ENCODE peak calls at places on chromosomes 2 and 18, in seven cellular contexts. U is mammary epithelial cell, O is body of pancreas, V is adrenal gland, B is esophagus muscularis mucosa, G is A549, S is OCI-LY7. K is an unnamed sample. For H3K9me3, the result is how much of the 10 kb centered on the place peaks cover.

GRCh38 chr18:76343938-76344569 is 151.0 kb downstream of the ZNF516 start:
- DNase-seq in S (no peak), O (no peak), V (no peak), G (no peak), U (no peak), B (no peak), K (no peak)

GRCh38 chr2:176531608-176532007 is 262.4 kb downstream of the MTX2 start:
- DNase-seq in U (no peak), V (no peak), G (no peak), O (no peak), S (no peak), B (no peak), K (no peak)

GRCh38 chr2:217060516-217060915 is 200.7 kb upstream of the TNP1 start:
- DNase-seq in V (no peak), S (no peak), U (no peak), B (no peak), G (no peak), O (no peak), K (no peak)

GRCh38 chr2:105789745-105790466 is 45.2 kb downstream of the NCK2 start:
- DNase-seq in U (peak), O (no peak), V (peak), G (no peak), S (peak), B (no peak), K (no peak)

GRCh38 chr2:115460008-115460407 is 1017.6 kb downstream of the DPP10 start:
- DNase-seq in U (no peak), O (no peak), V (no peak), S (no peak), B (no peak), G (no peak), K (no peak)

GRCh38 chr2:102063948-102064678 is 72.4 kb downstream of the IL1R2 start:
- DNase-seq in S (no peak), G (peak), U (peak), V (peak), B (peak), O (peak), K (peak)

GRCh38 chr18:50727721-50728470 is 91.9 kb downstream of the MRO start:
- DNase-seq in G (no peak), V (no peak), S (no peak), U (no peak), O (no peak), B (no peak), K (no peak)

GRCh38 chr2:33146112-33146511 is 199.4 kb downstream of the LTBP1 start:
- DNase-seq in V (no peak), S (no peak), B (no peak), O (no peak), U (no peak), G (no peak), K (no peak)

GRCh38 chr2:240790370-240791210 is 29.4 kb downstream of the KIF1A start:
- DNase-seq in B (no peak), U (no peak), V (no peak), S (no peak), O (no peak), G (no peak), K (no peak)

GRCh38 chr18:48947583-48947982 is 3.2 kb downstream of the SMAD7 start:
- DNase-seq in G (no peak), B (no peak), U (peak), O (peak), S (no peak), V (peak), K (no peak)

GRCh38 chr2:15040429-15041084 is 408.0 kb downstream of the LRATD1 start:
- DNase-seq in U (no peak), S (no peak), G (no peak), V (no peak), B (no peak), O (no peak), K (no peak)

GRCh38 chr2:172108587-172108930 is 5.9 kb upstream of the DLX2 start:
- DNase-seq in B (no peak), V (no peak), U (no peak), O (no peak), G (no peak), S (no peak), K (no peak)

GRCh38 chr2:58097025-58097424 is 50.4 kb downstream of the VRK2 start:
- DNase-seq in G (no peak), B (no peak), U (no peak), S (no peak), V (no peak), O (no peak), K (no peak)

GRCh38 chr2:205261631-205262030 is 420.7 kb upstream of the NRP2 start:
- DNase-seq in O (no peak), V (no peak), U (no peak), B (no peak), G (no peak), S (no peak), K (no peak)

GRCh38 chr2:224085246-224085645 is 46.2 kb upstream of the SERPINE2 start:
- DNase-seq in V (no peak), U (peak), S (no peak), G (peak), O (no peak), B (no peak), K (no peak)

GRCh38 chr18:10017048-10017447 is 103.2 kb downstream of the VAPA start:
- DNase-seq in V (no peak), U (no peak), O (no peak), G (no peak), S (no peak), B (no peak), K (no peak)

GRCh38 chr2:134431837-134432437 is 178.1 kb downstream of the MGAT5 start:
- DNase-seq in B (no peak), U (peak), G (peak), S (no peak), O (no peak), V (no peak), K (no peak)

GRCh38 chr18:22032392-22032961 is 136.9 kb upstream of the GATA6 start:
- DNase-seq in U (peak), O (peak), B (no peak), S (no peak), V (peak), G (peak), K (no peak)

GRCh38 chr2:164890533-164890932 is 48.9 kb upstream of the COBLL1 start:
- DNase-seq in G (no peak), V (no peak), U (no peak), S (no peak), B (no peak), O (no peak), K (no peak)

GRCh38 chr18:40414155-40414754 is 1540.8 kb upstream of the PIK3C3 start:
- DNase-seq in B (no peak), O (no peak), U (no peak), V (no peak), G (no peak), S (no peak), K (no peak)
- H3K9me3 ChIP-seq in B (under half), O (under half), U (under half), V (under half), G (under half), S (under half), K (under half)

GRCh38 chr2:37324536-37324785 is 172 bp downstream of the PRKD3 start:
- DNase-seq in S (peak), O (peak), U (no peak), V (peak), G (no peak), B (no peak), K (peak)
- TF ChIP-seq CTCF in S (peak), O (no peak), U (no peak), V (no peak), G (no peak), B (no peak), K (no peak)

GRCh38 chr2:218893349-218894167 is 12.9 kb downstream of the WNT10A start:
- DNase-seq in S (no peak), V (no peak), O (no peak), G (no peak), B (no peak), U (no peak), K (no peak)
- H3K4me3 ChIP-seq in S (peak), V (no peak), O (no peak), G (no peak), B (peak), U (peak), K (peak)

GRCh38 chr2:170924969-170925368 is 4.1 kb upstream of the GORASP2 start:
- DNase-seq in S (no peak), G (no peak), B (no peak), V (no peak), O (no peak), U (no peak), K (no peak)
- H3K9me3 ChIP-seq in S (under half), G (under half), B (under half), V (under half), O (under half), U (under half), K (under half)

GRCh38 chr2:27032495-27033252 is at the start of gene TMEM214:
- DNase-seq in V (peak), U (peak), O (peak), B (peak), S (peak), G (peak), K (peak)
- TF ChIP-seq CTCF in V (peak), U (no peak), O (no peak), B (no peak), S (no peak), G (no peak), K (no peak)

DNA sequence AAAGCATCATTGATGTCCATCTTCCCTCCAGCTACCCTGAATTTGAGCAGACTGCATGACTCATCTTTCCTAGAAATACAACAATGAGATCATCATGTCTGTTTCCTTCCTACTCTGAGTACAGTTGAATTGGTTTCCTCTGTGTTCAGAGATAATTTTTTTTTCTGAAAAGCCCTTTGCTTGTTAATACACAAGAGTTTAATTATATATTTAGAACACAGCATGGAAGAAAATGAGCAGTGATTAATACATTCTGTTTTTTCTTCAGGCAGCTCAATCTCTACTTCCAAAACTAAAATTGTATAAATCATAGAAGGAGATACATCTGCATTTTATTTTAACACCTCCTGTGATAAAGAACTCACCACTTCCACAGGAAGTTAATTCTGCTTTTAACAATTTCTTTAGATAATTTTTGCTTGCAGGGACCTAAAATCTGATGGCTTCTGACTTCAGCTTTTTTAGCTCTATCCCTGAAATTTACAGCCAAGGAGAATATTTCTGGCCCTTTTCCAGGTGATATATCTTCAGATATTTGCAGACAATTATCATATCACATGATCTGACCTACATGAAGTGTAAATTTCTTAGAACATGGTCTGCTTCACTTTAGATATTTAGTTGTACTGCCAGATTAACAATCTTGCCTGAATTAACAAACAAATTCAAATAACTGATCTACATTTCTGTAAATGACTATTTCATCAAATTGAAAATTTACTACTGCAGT is 249.0 kb downstream of the TRIB2 start:
- DNase-seq in G (no peak), O (no peak), U (peak), V (no peak), B (no peak), S (no peak), K (no peak)
- H3K4me3 ChIP-seq in G (no peak), O (no peak), U (no peak), V (no peak), B (no peak), S (no peak), K (no peak)

DNA sequence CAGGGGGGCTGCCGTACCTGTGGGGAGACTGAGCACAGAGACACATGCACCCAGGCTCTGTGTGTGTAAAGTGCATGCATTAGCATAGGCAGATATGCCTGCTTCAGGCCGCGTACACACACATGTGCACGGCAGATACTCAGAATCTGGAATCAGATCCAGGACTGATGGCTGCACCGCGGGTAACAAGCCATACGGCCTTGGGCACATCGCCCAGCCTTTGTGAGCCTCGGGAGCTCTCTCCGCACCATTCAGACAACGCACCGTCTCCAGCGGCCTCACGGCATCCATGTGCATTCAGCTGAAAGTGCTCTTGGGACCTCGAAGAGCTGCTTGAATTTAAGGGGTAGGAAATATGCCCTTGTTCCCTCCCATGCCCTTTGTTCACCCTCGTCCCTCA is 377.5 kb upstream of the MYT1L start:
- DNase-seq in O (no peak), B (no peak), G (no peak), V (peak), U (no peak), S (no peak), K (no peak)
- H3K9me3 ChIP-seq in O (under half), B (under half), G (under half), V (under half), U (under half), S (under half), K (under half)

K was measured in esophagus squamous epithelium.